ENCODE peak calls at places on chromosomes 16 and 17, in ten cellular contexts. G is adrenal gland; Y is fibroblast of lung; I is HFF-Myc; J is lower leg skin; S is CD4-positive, alpha-beta T cell; A is lung; T is fibroblast of mammary gland; L is endothelial cell; U is pancreas. B is an unnamed sample.

GRCh38 chr17:10649031-10649430 is 8.1 kb downstream of the MYH3 start:
- DNase-seq in G (no peak), Y (peak; percentile 59), I (no peak), J (no peak), S (no peak), A (no peak), T (peak; percentile 31), L (no peak), U (no peak), B (no peak)

GRCh38 chr17:79473111-79473835 is 137.6 kb downstream of the RBFOX3 start:
- DNase-seq in G (peak; percentile 59), Y (peak; percentile 3), I (no peak), J (no peak), S (no peak), A (no peak), T (no peak), L (no peak), U (no peak), B (no peak)

GRCh38 chr16:73129455-73129854 is 81.5 kb upstream of the ZFHX3 start:
- DNase-seq in G (no peak), Y (no peak), I (no peak), J (no peak), S (no peak), A (no peak), T (no peak), L (no peak), U (no peak), B (no peak)

GRCh38 chr17:53749178-53749577 is 73.5 kb upstream of the KIF2B start:
- DNase-seq in G (no peak), Y (peak; percentile 73), I (no peak), J (no peak), S (no peak), A (no peak), T (peak; percentile 47), L (no peak), U (no peak), B (no peak)

GRCh38 chr17:36697907-36698526 is 96.6 kb downstream of the MRM1 start:
- DNase-seq in G (no peak), Y (no peak), I (no peak), J (no peak), S (no peak), A (no peak), T (no peak), L (peak; percentile 51), U (no peak), B (no peak)

GRCh38 chr17:50213026-50214015 is 11.9 kb upstream of the COL1A1 start:
- DNase-seq in G (no peak), Y (no peak), I (no peak), J (no peak), S (no peak), A (no peak), T (peak; percentile 33), L (no peak), U (no peak), B (no peak)

GRCh38 chr17:10737168-10737622 is 7.4 kb upstream of the TMEM220 start:
- DNase-seq in G (peak; percentile 69), Y (peak; percentile 37), I (no peak), J (peak; percentile 91), S (peak; percentile 5), A (peak; percentile 81), T (peak; percentile 66), L (peak; percentile 61), U (peak; percentile 77), B (peak; percentile 69)

GRCh38 chr17:43381204-43381603 is 17.6 kb upstream of the ARL4D start:
- DNase-seq in G (no peak), Y (no peak), I (no peak), J (no peak), S (no peak), A (no peak), T (no peak), L (no peak), U (peak; percentile 82), B (no peak)

GRCh38 chr17:79532107-79532790 is 78.6 kb downstream of the RBFOX3 start:
- DNase-seq in G (no peak), Y (no peak), I (no peak), J (no peak), S (no peak), A (no peak), T (no peak), L (no peak), U (no peak), B (no peak)

GRCh38 chr16:19114359-19115147 is 789 bp downstream of the ITPRIPL2 start:
- DNase-seq in G (peak; percentile 75), Y (peak; percentile 74), I (no peak), J (peak; percentile 93), S (no peak), A (peak; percentile 59), T (peak; percentile 67), L (peak; percentile 68), U (peak; percentile 55), B (peak; percentile 41)

GRCh38 chr17:17433260-17433659 is 43.5 kb upstream of the MED9 start:
- DNase-seq in G (peak; percentile 65), Y (peak; percentile 25), I (no peak), J (peak; percentile 60), S (no peak), A (peak; percentile 68), T (peak; percentile 79), L (no peak), U (no peak), B (no peak)
- TF ChIP-seq CTCF in G (no peak), Y (no peak), I (no peak), J (no peak), S (no peak), A (no peak), T (no peak), L (no peak), U (no peak), B (no peak)

GRCh38 chr17:29283496-29283895 is 10.5 kb downstream of the NUFIP2 start:
- DNase-seq in G (no peak), Y (no peak), I (no peak), J (no peak), S (no peak), A (no peak), T (peak; percentile 40), L (no peak), U (no peak), B (no peak)
- TF ChIP-seq CTCF in G (no peak), Y (no peak), I (peak; percentile 26), J (no peak), S (no peak), A (no peak), T (peak; percentile 33), L (no peak), U (no peak), B (peak; percentile 33)

GRCh38 chr17:15262291-15263205 is 2.6 kb downstream of the PMP22 start:
- DNase-seq in G (peak; percentile 81), Y (peak; percentile 89), I (peak; percentile 80), J (peak; percentile 97), S (no peak), A (peak; percentile 77), T (peak; percentile 94), L (peak; percentile 56), U (peak; percentile 66), B (peak; percentile 27)
- TF ChIP-seq CTCF in G (no peak), Y (peak; percentile 45), I (peak; percentile 21), J (no peak), S (no peak), A (no peak), T (no peak), L (no peak), U (no peak), B (no peak)

DNA sequence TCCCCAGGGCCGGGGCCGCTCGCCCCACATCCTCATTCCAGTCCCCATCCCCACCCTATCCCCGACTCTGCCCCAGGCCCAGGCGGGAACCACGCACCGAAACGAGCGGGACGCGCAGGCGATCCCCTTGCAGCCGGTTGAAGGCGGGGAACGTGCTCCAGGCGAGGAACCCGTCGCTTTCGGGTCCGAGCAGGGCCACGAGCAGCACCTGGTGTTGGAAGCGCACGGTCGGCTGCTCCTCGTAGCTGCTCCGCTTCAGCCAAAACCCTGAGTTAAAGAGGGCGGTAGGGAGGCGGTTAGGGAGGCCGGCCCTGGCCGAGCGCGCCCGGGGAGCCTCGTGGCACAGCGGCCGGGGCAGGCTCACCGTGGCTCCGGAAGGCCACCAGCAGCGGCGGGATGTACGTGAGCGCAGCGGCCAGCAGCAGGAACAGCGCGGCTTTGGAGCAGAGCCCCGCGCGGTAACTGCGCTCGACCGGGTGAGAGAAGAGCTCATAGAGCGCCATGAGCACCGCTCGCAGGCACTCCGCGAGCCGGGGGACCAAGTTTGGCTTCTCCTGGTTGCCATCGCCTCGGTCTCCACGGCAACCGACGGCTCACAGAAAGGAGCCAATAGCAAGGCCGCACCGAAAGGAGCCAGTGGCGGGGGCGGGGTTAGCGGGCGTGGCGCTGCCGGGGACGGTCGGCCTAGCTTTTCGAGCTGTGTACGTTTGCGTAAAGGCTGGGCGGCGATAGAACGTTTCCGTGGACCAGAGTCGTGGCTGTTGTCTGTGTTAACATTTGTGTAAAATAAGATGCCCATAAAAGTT is at the start of gene TMEM231:
- DNase-seq in G (peak; percentile 99), Y (peak; percentile 93), I (peak; percentile 75), J (peak; percentile 99), S (peak; percentile 95), A (peak; percentile 97), T (peak; percentile 91), L (peak; percentile 92), U (peak; percentile 96), B (peak; percentile 95)
- TF ChIP-seq CTCF in G (peak; percentile 2), Y (no peak), I (no peak), J (no peak), S (no peak), A (no peak), T (no peak), L (no peak), U (no peak), B (peak; percentile 11)

GRCh38 chr16:6682142-6682811 is 650.4 kb upstream of the RBFOX1 start:
- DNase-seq in G (peak; percentile 34), Y (no peak), I (no peak), J (peak; percentile 76), S (no peak), A (no peak), T (no peak), L (peak; percentile 68), U (no peak), B (peak; percentile 60)

GRCh38 chr16:6687593-6687992 is 645.1 kb upstream of the RBFOX1 start:
- DNase-seq in G (no peak), Y (no peak), I (no peak), J (no peak), S (no peak), A (no peak), T (no peak), L (no peak), U (no peak), B (no peak)

GRCh38 chr16:6689643-6690042 is 643.0 kb upstream of the RBFOX1 start:
- DNase-seq in G (no peak), Y (no peak), I (no peak), J (no peak), S (no peak), A (no peak), T (no peak), L (no peak), U (no peak), B (no peak)

GRCh38 chr16:6684076-6684673 is 648.5 kb upstream of the RBFOX1 start:
- DNase-seq in G (peak; percentile 17), Y (no peak), I (no peak), J (no peak), S (no peak), A (no peak), T (peak; percentile 1), L (peak; percentile 23), U (no peak), B (peak; percentile 19)
- TF ChIP-seq CTCF in G (peak; percentile 46), Y (no peak), I (peak; percentile 11), J (no peak), S (no peak), A (no peak), T (peak; percentile 23), L (no peak), U (no peak), B (peak; percentile 82)

GRCh38 chr16:84086357-84086756 is 30.4 kb downstream of the MBTPS1 start:
- DNase-seq in G (no peak), Y (no peak), I (no peak), J (no peak), S (no peak), A (no peak), T (no peak), L (no peak), U (no peak), B (no peak)
- TF ChIP-seq CTCF in G (no peak), Y (no peak), I (no peak), J (no peak), S (no peak), A (no peak), T (no peak), L (no peak), U (no peak), B (no peak)

B was measured in neural crest cell.